ENCODE peak calls at places on chromosomes 6 and 20, in six cellular contexts. V is heart left ventricle; J is NCI-H2081; H is fibroblast of lung; P is activated CD8-positive, alpha-beta memory T cell treated with anti-CD3 and anti-CD28 coated beads, Interleukin-2, amount 50 U/mL, for 4 hours; F is adrenal gland. O is an unnamed sample.

GRCh38 chr6:54916858-54917257 is 70.3 kb downstream of the FAM83B start:
- DNase-seq in V (no peak), H (peak; percentile 10), J (no peak), F (no peak), P (no peak), O (no peak)

GRCh38 chr6:30227763-30228487 is 14.7 kb upstream of the TRIM26 start:
- DNase-seq in J (no peak), P (no peak), F (no peak), V (no peak), H (no peak), O (no peak)

GRCh38 chr20:4104842-4105241 is 89.5 kb upstream of the RNF24 start:
- DNase-seq in P (no peak), J (no peak), H (no peak), F (no peak), V (no peak), O (no peak)

GRCh38 chr6:140609956-140610355 is 1235.5 kb upstream of the CITED2 start:
- DNase-seq in P (no peak), V (no peak), H (no peak), F (no peak), J (no peak), O (peak; percentile 33)

GRCh38 chr20:59817406-59817805 is 116.0 kb downstream of the SYCP2 start:
- DNase-seq in F (no peak), H (no peak), V (no peak), J (no peak), P (no peak), O (no peak)

GRCh38 chr6:156174026-156174880 is 602.9 kb upstream of the ARID1B start:
- DNase-seq in J (no peak), V (no peak), F (no peak), P (no peak), H (no peak), O (no peak)

GRCh38 chr6:56758120-56758519 is 115.4 kb upstream of the DST start:
- DNase-seq in P (no peak), F (no peak), J (no peak), H (peak; percentile 51), V (no peak), O (no peak)

GRCh38 chr6:129598244-129599187 is 111.5 kb downstream of the ARHGAP18 start:
- DNase-seq in V (no peak), P (no peak), J (peak; percentile 70), F (no peak), H (peak; percentile 66), O (peak; percentile 81)

GRCh38 chr20:1375515-1375914 is 17.3 kb downstream of the FKBP1A start:
- DNase-seq in P (no peak), V (no peak), H (peak; percentile 62), J (no peak), F (no peak), O (peak; percentile 33)

GRCh38 chr20:22274330-22274729 is 310.0 kb downstream of the FOXA2 start:
- DNase-seq in P (no peak), V (no peak), J (no peak), H (no peak), F (no peak), O (no peak)

GRCh38 chr20:11057624-11058023 is 383.8 kb upstream of the JAG1 start:
- DNase-seq in P (no peak), H (peak; percentile 7), V (no peak), J (no peak), F (no peak), O (no peak)

GRCh38 chr20:49203011-49203410 is 14.9 kb upstream of the STAU1 start:
- DNase-seq in P (no peak), J (no peak), H (no peak), V (no peak), F (no peak), O (no peak)

GRCh38 chr6:30748851-30749540 is 4.6 kb upstream of the IER3 start:
- DNase-seq in H (no peak), V (no peak), P (no peak), F (no peak), J (no peak), O (no peak)

GRCh38 chr20:13325033-13325432 is 104.0 kb downstream of the ISM1 start:
- DNase-seq in J (peak; percentile 20), H (peak; percentile 13), P (no peak), F (no peak), V (no peak), O (peak; percentile 38)

GRCh38 chr6:100257661-100258395 is 206.9 kb downstream of the SIM1 start:
- DNase-seq in F (no peak), J (peak; percentile 34), P (no peak), V (no peak), H (peak; percentile 72), O (peak; percentile 68)

GRCh38 chr6:36702656-36703055 is 5.0 kb downstream of the RAB44 start:
- DNase-seq in F (no peak), H (no peak), V (no peak), P (no peak), J (no peak), O (no peak)

GRCh38 chr6:152651986-152652385 is 14.8 kb upstream of the SYNE1 start:
- DNase-seq in H (no peak), V (no peak), P (no peak), J (no peak), F (no peak), O (no peak)

GRCh38 chr6:31586013-31586412 is at the start of gene LST1:
- DNase-seq in J (no peak), V (no peak), H (no peak), P (no peak), F (peak; percentile 25), O (no peak)

GRCh38 chr6:39568896-39569295 is 156.3 kb downstream of the KIF6 start:
- DNase-seq in J (no peak), P (no peak), V (no peak), H (peak; percentile 68), F (no peak), O (peak; percentile 53)

GRCh38 chr6:165034271-165034741 is 275.1 kb downstream of the C6orf118 start:
- DNase-seq in F (no peak), V (no peak), J (no peak), P (no peak), H (no peak), O (no peak)

GRCh38 chr6:143694560-143694959 is 16.8 kb downstream of the PHACTR2 start:
- DNase-seq in F (no peak), V (no peak), H (peak; percentile 42), J (no peak), P (no peak), O (no peak)

GRCh38 chr6:167551634-167552630 is 227.0 kb downstream of the TTLL2 start:
- DNase-seq in H (no peak), P (no peak), J (no peak), V (peak; percentile 34), F (no peak), O (no peak)

GRCh38 chr6:63637865-63638445 is 2.4 kb downstream of the PHF3 start:
- DNase-seq in H (peak; percentile 6), V (no peak), P (no peak), J (no peak), F (no peak), O (no peak)

GRCh38 chr20:59933849-59934585 is 580 bp upstream of the SYCP2 start:
- DNase-seq in J (peak; percentile 44), H (peak; percentile 59), V (peak; percentile 86), F (peak; percentile 76), P (peak; percentile 78), O (peak; percentile 90)

GRCh38 chr6:128235556-128235955 is 284.8 kb downstream of the PTPRK start:
- DNase-seq in H (no peak), F (no peak), J (no peak), P (no peak), V (no peak), O (no peak)

GRCh38 chr20:52411611-52412010 is 220.0 kb upstream of the ZFP64 start:
- DNase-seq in J (no peak), P (no peak), V (no peak), H (no peak), F (no peak), O (no peak)

GRCh38 chr6:132478697-132479096 is 34.2 kb downstream of the STX7 start:
- DNase-seq in J (no peak), P (no peak), H (no peak), V (no peak), F (no peak), O (no peak)

GRCh38 chr6:163226181-163226835 is 188.2 kb upstream of the QKI start:
- DNase-seq in V (no peak), H (peak; percentile 55), P (no peak), J (no peak), F (no peak), O (no peak)

GRCh38 chr20:57959018-57959417 is 249.2 kb upstream of the PMEPA1 start:
- DNase-seq in J (no peak), P (no peak), F (no peak), H (no peak), V (no peak), O (no peak)

GRCh38 chr6:109308018-109308492 is 74.2 kb downstream of the CD164 start:
- DNase-seq in F (peak; percentile 93), J (no peak), H (peak; percentile 51), P (no peak), V (peak; percentile 70), O (peak; percentile 36)

GRCh38 chr6:105890521-105891244 is 195.5 kb upstream of the PRDM1 start:
- DNase-seq in H (peak; percentile 20), F (no peak), J (no peak), P (no peak), V (no peak), O (no peak)

GRCh38 chr6:113873043-113873667 is 16.0 kb downstream of the MARCKS start:
- DNase-seq in F (peak; percentile 13), V (peak; percentile 37), P (no peak), H (no peak), J (peak; percentile 5), O (no peak)

GRCh38 chr20:3013771-3014170 is 29.7 kb upstream of the GNRH2 start:
- DNase-seq in V (no peak), P (no peak), J (no peak), F (no peak), H (no peak), O (no peak)

GRCh38 chr6:47865206-47865605 is 83.4 kb downstream of the OPN5 start:
- DNase-seq in J (no peak), P (no peak), V (no peak), F (no peak), H (no peak), O (no peak)

GRCh38 chr6:46771556-46771955 is 21.6 kb upstream of the MEP1A start:
- DNase-seq in P (no peak), F (no peak), V (no peak), J (no peak), H (no peak), O (no peak)

GRCh38 chr6:44297063-44298038 is 15.8 kb downstream of the AARS2 start:
- DNase-seq in V (peak; percentile 37), F (peak; percentile 42), P (peak; percentile 55), J (peak; percentile 63), H (peak; percentile 16), O (peak; percentile 67)